ENCODE peak calls at places on chromosomes 5 and 9, in eight cellular contexts. F, Y, D, T, V, O, S and C are unnamed samples.

GRCh38 chr9:107243757-107244156 is 39.3 kb upstream of the RAD23B start:
- DNase-seq in T (no peak), V (no peak), F (no peak), S (peak; percentile 61), Y (no peak), D (peak; percentile 86), O (no peak), C (no peak)

GRCh38 chr5:94994465-94994996 is 290.4 kb downstream of the MCTP1 start:
- DNase-seq in D (no peak), V (no peak), T (no peak), Y (no peak), S (no peak), F (no peak), O (no peak), C (no peak)

GRCh38 chr9:3916420-3916819 is 383.4 kb downstream of the GLIS3 start:
- DNase-seq in D (no peak), O (no peak), V (no peak), T (no peak), F (no peak), S (no peak), Y (no peak), C (no peak)

GRCh38 chr9:130140701-130141100 is 31.5 kb upstream of the NCS1 start:
- DNase-seq in F (no peak), D (no peak), O (no peak), S (no peak), Y (no peak), V (no peak), T (no peak), C (no peak)

GRCh38 chr5:90289837-90290236 is 119.7 kb downstream of the CETN3 start:
- DNase-seq in T (no peak), V (no peak), D (peak; percentile 4), F (no peak), O (no peak), Y (no peak), S (no peak), C (no peak)

GRCh38 chr9:117825609-117826347 is 121.6 kb downstream of the TLR4 start:
- DNase-seq in F (no peak), O (no peak), V (no peak), D (peak; percentile 10), Y (no peak), S (no peak), T (no peak), C (peak; percentile 24)

GRCh38 chr5:179285236-179285635 is 60.0 kb downstream of the ADAMTS2 start:
- DNase-seq in Y (no peak), V (no peak), S (no peak), O (peak; percentile 73), D (no peak), F (no peak), T (no peak), C (no peak)

GRCh38 chr5:131462479-131462878 is 172.6 kb downstream of the RAPGEF6 start:
- DNase-seq in V (no peak), T (no peak), F (no peak), O (no peak), S (no peak), D (no peak), Y (no peak), C (no peak)

GRCh38 chr5:34656001-34656699 is at the start of gene RAI14:
- DNase-seq in F (peak; percentile 68), S (peak; percentile 81), D (peak; percentile 67), T (peak; percentile 77), Y (no peak), O (peak; percentile 94), V (peak; percentile 61), C (peak; percentile 91)

GRCh38 chr5:137022725-137023124 is 476.4 kb downstream of the SPOCK1 start:
- DNase-seq in Y (no peak), D (no peak), T (no peak), V (no peak), F (no peak), O (no peak), S (no peak), C (no peak)

GRCh38 chr5:140239939-140240700 is 62.8 kb downstream of the PFDN1 start:
- DNase-seq in O (peak; percentile 81), T (no peak), Y (peak; percentile 80), S (peak; percentile 76), V (peak; percentile 47), D (peak; percentile 78), F (no peak), C (no peak)

GRCh38 chr9:138105123-138105415 is 227.5 kb downstream of the CACNA1B start:
- DNase-seq in O (no peak), S (no peak), V (no peak), T (no peak), F (no peak), D (no peak), Y (no peak), C (no peak)

GRCh38 chr9:8456327-8456726 is 656.7 kb upstream of the DMAC1 start:
- DNase-seq in T (no peak), D (no peak), F (no peak), Y (no peak), S (peak; percentile 2), O (no peak), V (no peak), C (no peak)

GRCh38 chr9:79776581-79776980 is 204.8 kb downstream of the TLE4 start:
- DNase-seq in Y (no peak), F (no peak), V (no peak), D (no peak), T (no peak), S (no peak), O (no peak), C (no peak)

GRCh38 chr9:112175796-112176315 is 759 bp upstream of the SUSD1 start:
- DNase-seq in D (no peak), T (no peak), F (no peak), O (no peak), V (no peak), Y (no peak), S (peak; percentile 30), C (no peak)

GRCh38 chr9:29556317-29556716 is 1983.0 kb upstream of the C9orf72 start:
- DNase-seq in T (no peak), Y (no peak), V (no peak), D (no peak), O (no peak), S (peak; percentile 10), F (no peak), C (no peak)

GRCh38 chr5:37776826-37777225 is 63.0 kb downstream of the GDNF start:
- DNase-seq in F (no peak), D (no peak), S (no peak), V (no peak), T (peak; percentile 80), O (peak; percentile 90), Y (no peak), C (no peak)

GRCh38 chr9:129990269-129991005 is 52.6 kb downstream of the FNBP1 start:
- DNase-seq in T (no peak), D (no peak), Y (peak; percentile 61), S (no peak), O (no peak), V (no peak), F (no peak), C (peak; percentile 39)

GRCh38 chr9:116493183-116493582 is 193.9 kb upstream of the TRIM32 start:
- DNase-seq in F (no peak), V (no peak), T (no peak), S (no peak), D (no peak), Y (no peak), O (no peak), C (no peak)

GRCh38 chr5:151092750-151093149 is 11.9 kb upstream of the TNIP1 start:
- DNase-seq in Y (no peak), O (peak; percentile 74), T (no peak), F (no peak), S (no peak), V (no peak), D (no peak), C (peak; percentile 70)

DNA sequence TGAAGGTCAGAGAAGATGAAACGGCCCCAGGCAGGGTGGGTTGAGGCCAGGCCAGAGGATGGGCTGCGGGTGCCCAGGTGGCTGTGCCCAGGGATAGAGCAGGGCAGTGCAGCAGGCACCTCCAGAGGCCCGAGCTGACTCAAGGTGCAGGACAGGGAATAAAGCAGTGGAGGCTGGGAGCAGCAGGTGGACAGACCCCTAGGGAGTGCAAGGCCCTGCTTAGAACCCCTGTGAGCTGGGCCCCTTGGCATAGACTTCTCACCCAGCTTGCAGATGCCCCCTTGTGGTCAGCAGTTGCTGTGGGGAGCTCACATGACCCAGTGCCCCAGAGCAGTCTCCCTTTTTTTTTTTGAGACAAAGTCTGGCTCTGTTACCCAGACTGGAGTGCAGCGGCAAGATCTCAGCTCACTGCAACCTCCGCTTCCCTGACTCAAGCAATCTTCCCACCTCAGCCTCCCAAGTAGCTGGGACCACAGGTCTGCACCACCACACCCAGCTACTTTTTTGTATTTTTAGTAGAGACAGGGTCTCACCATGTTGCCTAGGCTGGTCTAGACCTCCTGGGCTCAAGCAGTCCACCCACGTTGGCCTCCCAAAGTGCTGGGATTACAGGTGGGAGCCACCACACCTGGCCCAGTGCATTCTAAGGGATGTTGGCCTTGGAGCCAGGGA is 118.8 kb downstream of the WNK2 start:
- DNase-seq in T (peak; percentile 19), Y (peak; percentile 86), O (peak; percentile 68), D (peak; percentile 83), F (no peak), V (no peak), S (peak; percentile 73), C (no peak)
- TF ChIP-seq CTCF in T (peak; percentile 64), Y (peak; percentile 79), O (no peak), D (peak; percentile 44), F (peak; percentile 73), V (peak; percentile 40), S (peak; percentile 66), C (peak; percentile 61)

GRCh38 chr5:176397736-176398420 is 9.3 kb downstream of the HIGD2A start:
- DNase-seq in Y (no peak), V (no peak), F (no peak), S (no peak), T (no peak), O (peak; percentile 63), D (no peak), C (peak; percentile 69)
- TF ChIP-seq CTCF in Y (no peak), V (no peak), F (no peak), S (no peak), T (no peak), O (no peak), D (no peak), C (no peak)

GRCh38 chr5:53479656-53480473 is 564 bp upstream of the FST start:
- DNase-seq in V (no peak), F (no peak), S (peak; percentile 55), T (peak; percentile 54), O (peak; percentile 80), Y (no peak), D (peak; percentile 50), C (peak; percentile 92)

GRCh38 chr5:53480474-53481353 is at the start of gene FST:
- DNase-seq in T (no peak), Y (no peak), O (no peak), S (no peak), F (no peak), D (peak; percentile 7), V (no peak), C (no peak)

GRCh38 chr5:53482717-53483638 is 2.5 kb downstream of the FST start:
- DNase-seq in D (peak; percentile 36), O (peak; percentile 75), Y (peak; percentile 17), S (peak; percentile 27), F (no peak), T (no peak), V (no peak), C (peak; percentile 64)

GRCh38 chr5:53481354-53481886 is 991 bp downstream of the FST start:
- DNase-seq in V (no peak), T (no peak), Y (no peak), D (no peak), O (no peak), F (no peak), S (no peak), C (no peak)

GRCh38 chr5:53481887-53482716 is 1.7 kb downstream of the FST start:
- DNase-seq in O (peak; percentile 89), V (no peak), F (no peak), T (peak; percentile 48), D (peak; percentile 67), Y (peak; percentile 23), S (peak; percentile 64), C (peak; percentile 95)
- TF ChIP-seq CTCF in O (peak; percentile 50), V (no peak), F (peak; percentile 13), T (peak; percentile 4), D (peak; percentile 12), Y (no peak), S (no peak), C (peak; percentile 57)

GRCh38 chr5:125826214-125826613 is 597.0 kb upstream of the GRAMD2B start:
- DNase-seq in S (no peak), F (no peak), Y (no peak), T (no peak), D (no peak), V (no peak), O (no peak), C (no peak)
- TF ChIP-seq CTCF in S (no peak), F (no peak), Y (no peak), T (no peak), D (no peak), V (no peak), O (no peak), C (no peak)